ENCODE peak calls at places on chromosome 6, in four cellular contexts. L is CD8-positive, alpha-beta T cell; F is Peyer's patch; Z is pancreas. D is an unnamed sample.

GRCh38 chr6:37244430-37245310 is 12.9 kb upstream of the TBC1D22B start:
- DNase-seq in Z (peak), L (no peak), F (peak), D (peak)

GRCh38 chr6:139137716-139138115 is 2.8 kb downstream of the HECA start:
- DNase-seq in Z (no peak), L (no peak), F (no peak), D (no peak)

GRCh38 chr6:3041147-3041546 is 27.1 kb upstream of the RIPK1 start:
- DNase-seq in Z (no peak), F (no peak), L (no peak), D (no peak)

GRCh38 chr6:123316733-123317323 is 319.9 kb downstream of the TRDN start:
- DNase-seq in F (no peak), Z (no peak), L (no peak), D (peak)

GRCh38 chr6:98343797-98344196 is 490.6 kb upstream of the POU3F2 start:
- DNase-seq in Z (no peak), F (no peak), L (no peak), D (no peak)

GRCh38 chr6:131255434-131255833 is 120.2 kb downstream of the AKAP7 start:
- DNase-seq in L (no peak), Z (no peak), F (no peak), D (no peak)

GRCh38 chr6:1222426-1223311 is 89.2 kb upstream of the FOXQ1 start:
- DNase-seq in Z (no peak), F (no peak), L (no peak), D (no peak)

GRCh38 chr6:63816979-63817436 is 181.4 kb downstream of the PHF3 start:
- DNase-seq in F (no peak), L (no peak), Z (no peak), D (peak)

GRCh38 chr6:62613920-62614319 is 327.9 kb upstream of the KHDRBS2 start:
- DNase-seq in F (no peak), Z (no peak), L (no peak), D (no peak)

GRCh38 chr6:119346450-119346849 is 3.1 kb downstream of the MAN1A1 start:
- DNase-seq in Z (no peak), L (no peak), F (no peak), D (peak)

GRCh38 chr6:35629876-35630378 is 58.8 kb downstream of the FKBP5 start:
- DNase-seq in F (no peak), Z (no peak), L (no peak), D (no peak)

GRCh38 chr6:39488255-39488881 is 165.9 kb upstream of the KCNK16 start:
- DNase-seq in F (no peak), Z (no peak), L (no peak), D (no peak)

GRCh38 chr6:148831531-148831930 is 84.7 kb downstream of the UST start:
- DNase-seq in Z (no peak), F (no peak), L (no peak), D (peak)

GRCh38 chr6:32413427-32414047 is 6.6 kb upstream of the BTNL2 start:
- DNase-seq in F (peak), L (peak), Z (peak), D (peak)

GRCh38 chr6:157228421-157229218 is 94.7 kb downstream of the TMEM242 start:
- DNase-seq in F (peak), L (no peak), Z (no peak), D (no peak)

GRCh38 chr6:20640181-20640580 is 105.9 kb downstream of the CDKAL1 start:
- DNase-seq in F (no peak), Z (no peak), L (no peak), D (no peak)

GRCh38 chr6:92753956-92754355 is 665.4 kb downstream of the EPHA7 start:
- DNase-seq in Z (no peak), F (no peak), L (no peak), D (no peak)

GRCh38 chr6:22221211-22221610 is 75.6 kb downstream of the PRL start:
- DNase-seq in L (no peak), Z (no peak), F (no peak), D (no peak)

GRCh38 chr6:45423111-45423900 is 45.6 kb upstream of the SUPT3H start:
- DNase-seq in F (peak), Z (no peak), L (no peak), D (no peak)

GRCh38 chr6:144211160-144211559 is 60.8 kb downstream of the STX11 start:
- DNase-seq in Z (no peak), F (no peak), L (no peak), D (no peak)

GRCh38 chr6:5082487-5083306 is 2.4 kb upstream of the PPP1R3G start:
- DNase-seq in Z (no peak), L (no peak), F (no peak), D (peak)

GRCh38 chr6:154030646-154031045 is 8.4 kb upstream of the OPRM1 start:
- DNase-seq in Z (no peak), F (no peak), L (no peak), D (no peak)

GRCh38 chr6:25692472-25692871 is 40.5 kb downstream of the SCGN start:
- DNase-seq in L (no peak), F (no peak), Z (no peak), D (no peak)

GRCh38 chr6:110990835-110991576 is 9.2 kb downstream of the RPF2 start:
- DNase-seq in L (no peak), Z (no peak), F (no peak), D (no peak)

GRCh38 chr6:154510144-154510905 is at the start of gene CNKSR3:
- DNase-seq in Z (peak), L (no peak), F (peak), D (peak)

GRCh38 chr6:9463311-9463710 is 951.6 kb downstream of the TFAP2A start:
- DNase-seq in F (no peak), L (no peak), Z (no peak), D (no peak)

GRCh38 chr6:156778615-156779205 is 1.5 kb downstream of the ARID1B start:
- DNase-seq in L (peak), F (peak), Z (peak), D (no peak)

GRCh38 chr6:713351-713750 is 20.4 kb upstream of the EXOC2 start:
- DNase-seq in L (no peak), Z (no peak), F (no peak), D (no peak)

GRCh38 chr6:125097186-125097585 is 56.4 kb upstream of the TPD52L1 start:
- DNase-seq in F (no peak), Z (no peak), L (no peak), D (no peak)

GRCh38 chr6:3318821-3319540 is 60.2 kb downstream of the PSMG4 start:
- DNase-seq in Z (no peak), F (no peak), L (no peak), D (no peak)

GRCh38 chr6:10720229-10720959 is 2.5 kb upstream of the TMEM14C start:
- DNase-seq in Z (peak), L (peak), F (peak), D (peak)

GRCh38 chr6:106194949-106195919 is 109.1 kb downstream of the PRDM1 start:
- DNase-seq in F (peak), L (no peak), Z (no peak), D (peak)

GRCh38 chr6:148231572-148231971 is 111.1 kb upstream of the SASH1 start:
- DNase-seq in L (no peak), F (no peak), Z (no peak), D (peak)

GRCh38 chr6:48037946-48038345 is 73.1 kb downstream of the PTCHD4 start:
- DNase-seq in L (no peak), Z (no peak), F (no peak), D (no peak)

GRCh38 chr6:71279740-71280139 is 8.9 kb upstream of the OGFRL1 start:
- DNase-seq in L (no peak), Z (no peak), F (no peak), D (no peak)

GRCh38 chr6:17583811-17584210 is 16.3 kb upstream of the FAM8A1 start:
- DNase-seq in L (no peak), F (no peak), Z (no peak), D (peak)

GRCh38 chr6:133889557-133890301 is 816 bp downstream of the TCF21 start:
- DNase-seq in F (no peak), Z (peak), L (no peak), D (peak)
- H3K4me3 ChIP-seq in F (peak), Z (no peak), L (no peak), D (peak)

DNA sequence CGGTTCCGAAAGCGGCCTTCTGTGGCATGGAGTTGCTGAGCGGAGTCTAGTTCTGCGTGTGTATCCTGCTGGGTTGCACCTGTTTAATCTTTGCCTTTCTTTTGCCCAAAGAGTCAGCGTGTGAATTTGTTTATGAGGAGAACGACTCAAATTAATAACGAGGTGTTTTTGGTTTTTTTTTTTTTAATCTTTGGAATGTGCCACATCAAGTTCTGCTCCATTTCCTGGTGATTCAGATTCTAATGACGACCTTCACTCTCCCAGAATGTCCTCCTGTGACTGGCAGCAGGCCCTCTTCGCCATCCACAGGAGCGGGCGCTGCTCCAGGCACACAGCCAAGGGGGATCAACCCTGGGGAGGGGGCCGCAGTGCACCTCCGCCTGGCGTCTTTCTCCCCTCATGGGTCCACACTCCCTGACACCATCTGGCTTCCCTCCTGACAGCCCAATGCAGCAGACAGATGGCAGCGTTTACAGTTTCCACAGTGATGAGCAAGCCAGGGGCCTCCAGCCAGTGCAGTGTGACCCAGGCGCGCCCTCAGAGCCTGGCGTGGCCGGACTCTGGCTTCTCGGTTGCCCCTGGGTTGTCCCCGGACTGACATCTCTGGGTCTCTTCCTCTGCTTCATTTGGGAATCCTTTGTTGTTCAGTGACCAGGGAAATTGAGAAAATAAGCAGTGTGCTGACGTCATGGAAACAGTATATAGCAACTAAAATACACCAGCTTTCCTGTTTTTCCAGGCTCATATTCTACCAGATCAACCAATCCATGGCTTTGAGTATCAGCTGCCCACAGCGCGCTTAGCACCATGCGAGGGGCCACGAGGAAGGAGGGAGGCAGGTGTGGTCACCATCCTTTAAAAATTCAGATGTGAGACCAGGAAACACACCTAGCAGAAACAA is 27.4 kb upstream of the AFDN start:
- DNase-seq in F (no peak), L (no peak), Z (peak), D (no peak)
- TF ChIP-seq CTCF in F (peak), L (no peak), Z (no peak), D (no peak)

GRCh38 chr6:19231878-19232519 is 605.2 kb upstream of the ID4 start:
- DNase-seq in F (no peak), Z (no peak), L (no peak), D (no peak)
- H3K4me3 ChIP-seq in F (no peak), Z (no peak), L (no peak), D (no peak)

GRCh38 chr6:30612213-30612612 is 4.8 kb downstream of the PPP1R10 start:
- DNase-seq in Z (no peak), L (no peak), F (no peak), D (peak)
- TF ChIP-seq CTCF in Z (no peak), L (no peak), F (peak), D (peak)

GRCh38 chr6:27281105-27281539 is 31.0 kb downstream of the POM121L2 start:
- DNase-seq in Z (no peak), F (no peak), L (no peak), D (no peak)

GRCh38 chr6:27279513-27280063 is 32.1 kb downstream of the PRSS16 start:
- DNase-seq in Z (no peak), F (no peak), L (no peak), D (no peak)

GRCh38 chr6:27281569-27281968 is 30.5 kb downstream of the POM121L2 start:
- DNase-seq in Z (no peak), F (no peak), L (no peak), D (no peak)

GRCh38 chr6:27280540-27281000 is 31.5 kb downstream of the POM121L2 start:
- DNase-seq in Z (no peak), L (no peak), F (no peak), D (no peak)

DNA sequence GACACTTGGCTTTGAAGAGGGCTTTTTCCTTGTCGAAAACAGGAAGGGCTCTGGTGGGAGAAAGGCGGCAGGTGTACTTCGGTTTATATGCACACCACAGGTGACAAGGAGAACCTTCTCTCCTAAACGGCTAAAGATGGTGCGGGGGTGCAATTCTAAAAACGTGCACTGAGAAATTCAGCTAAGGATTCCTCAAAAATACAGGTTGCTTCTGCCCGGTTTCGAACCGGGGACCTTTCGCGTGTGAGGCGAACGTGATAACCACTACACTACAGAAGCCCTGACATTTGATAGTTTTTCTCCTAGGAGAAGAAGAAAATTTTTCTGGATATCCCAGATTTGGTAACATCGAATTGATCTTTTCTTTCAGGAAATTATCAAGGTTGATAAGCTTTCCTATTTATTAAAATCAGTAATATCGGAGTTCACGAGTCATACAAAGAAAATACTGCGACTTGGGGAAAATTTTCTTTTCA is 32.0 kb downstream of the POM121L2 start:
- DNase-seq in Z (no peak), F (no peak), L (no peak), D (peak)
- H3K4me3 ChIP-seq in Z (no peak), F (no peak), L (no peak), D (peak)

GRCh38 chr6:12158686-12159415 is 131.3 kb upstream of the EDN1 start:
- DNase-seq in Z (no peak), L (no peak), F (no peak), D (no peak)
- TF ChIP-seq CTCF in Z (no peak), L (no peak), F (no peak), D (peak)

DNA sequence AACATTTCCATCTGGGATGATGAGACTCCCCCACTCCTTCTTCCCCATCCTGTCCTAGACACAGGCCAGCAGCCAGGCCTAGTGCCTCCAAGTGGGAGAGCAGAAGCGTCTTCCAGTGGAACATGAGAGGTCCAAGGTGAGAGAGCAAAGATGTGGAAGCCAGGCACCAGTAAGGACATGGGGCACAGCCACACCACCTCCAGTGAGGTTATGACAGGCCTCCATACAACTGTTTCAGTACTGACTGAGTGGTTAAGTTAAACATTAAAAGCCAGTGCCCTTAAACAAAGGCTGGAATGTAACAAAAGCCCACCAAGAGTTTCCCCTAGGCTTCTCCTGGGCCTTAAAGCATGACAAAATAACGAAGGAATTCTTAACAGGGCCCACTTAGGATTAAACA is 5.3 kb downstream of the ZBTB24 start:
- DNase-seq in F (no peak), Z (no peak), L (no peak), D (no peak)
- H3K4me3 ChIP-seq in F (no peak), Z (no peak), L (no peak), D (no peak)

D was measured in fibroblast of villous mesenchyme.